ENCODE peak calls at places on chromosomes 3 and 15, in four cellular contexts. F, M, W and S are unnamed samples.

GRCh38 chr3:16286161-16286560 is 21.1 kb downstream of the OXNAD1 start:
- DNase-seq in F (no peak), M (no peak), W (no peak), S (no peak)

GRCh38 chr3:69433016-69433937 is 47.4 kb upstream of the FRMD4B start:
- DNase-seq in F (no peak), M (no peak), W (no peak), S (no peak)

GRCh38 chr15:49644364-49644794 is 23.5 kb downstream of the DTWD1 start:
- DNase-seq in F (no peak), M (no peak), W (no peak), S (no peak)

GRCh38 chr3:87309601-87310000 is 33.2 kb upstream of the POU1F1 start:
- DNase-seq in F (no peak), M (no peak), W (peak), S (peak)

GRCh38 chr3:117903226-117903625 is 1131.4 kb downstream of the IGSF11 start:
- DNase-seq in F (no peak), M (no peak), W (no peak), S (no peak)

GRCh38 chr3:182212479-182213076 is 500.9 kb downstream of the SOX2 start:
- DNase-seq in F (no peak), M (no peak), W (peak), S (peak)

GRCh38 chr3:84510007-84510406 is 448.8 kb upstream of the CADM2 start:
- DNase-seq in F (no peak), M (no peak), W (no peak), S (no peak)

GRCh38 chr15:98669638-98670037 is 21.3 kb downstream of the IGF1R start:
- DNase-seq in F (no peak), M (no peak), W (no peak), S (no peak)

GRCh38 chr15:42503822-42504221 is 8.4 kb downstream of the SNAP23 start:
- DNase-seq in F (no peak), M (no peak), W (no peak), S (no peak)

GRCh38 chr3:38127611-38128302 is 9.2 kb downstream of the ACAA1 start:
- DNase-seq in F (no peak), M (no peak), W (no peak), S (no peak)

GRCh38 chr3:37996785-37997301 is 6.3 kb downstream of the VILL start:
- DNase-seq in F (peak), M (peak), W (peak), S (peak)

GRCh38 chr3:3015472-3016089 is 94.6 kb downstream of the IL5RA start:
- DNase-seq in F (no peak), M (no peak), W (peak), S (no peak)

GRCh38 chr3:152105446-152105845 is 163.3 kb upstream of the MBNL1 start:
- DNase-seq in F (no peak), M (no peak), W (peak), S (no peak)

GRCh38 chr3:13016083-13016725 is 57.0 kb downstream of the IQSEC1 start:
- DNase-seq in F (no peak), M (no peak), W (no peak), S (no peak)

GRCh38 chr3:16846373-16847078 is 38.2 kb upstream of the PLCL2 start:
- DNase-seq in F (no peak), M (no peak), W (no peak), S (no peak)

GRCh38 chr3:24145981-24146822 is 201.1 kb downstream of the NR1D2 start:
- DNase-seq in F (no peak), M (no peak), W (peak), S (no peak)

GRCh38 chr15:94683912-94684311 is 452.6 kb downstream of the MCTP2 start:
- DNase-seq in F (no peak), M (no peak), W (no peak), S (no peak)

GRCh38 chr3:36434682-36435426 is 54.5 kb downstream of the STAC start:
- DNase-seq in F (no peak), M (no peak), W (no peak), S (no peak)

GRCh38 chr15:75542386-75542797 is 36.7 kb downstream of the PTPN9 start:
- DNase-seq in F (no peak), M (no peak), W (no peak), S (no peak)

GRCh38 chr15:36599824-36600365 is 20.5 kb downstream of the CDIN1 start:
- DNase-seq in F (no peak), M (no peak), W (no peak), S (no peak)

GRCh38 chr3:45994661-45995369 is 809 bp downstream of the FYCO1 start:
- DNase-seq in F (no peak), M (peak), W (no peak), S (peak)

GRCh38 chr3:39804951-39805350 is 4.5 kb upstream of the MYRIP start:
- DNase-seq in F (no peak), M (no peak), W (no peak), S (no peak)

GRCh38 chr3:120909602-120909878 is 1.5 kb downstream of the STXBP5L start:
- DNase-seq in F (peak), M (peak), W (no peak), S (no peak)

GRCh38 chr3:7226393-7226792 is 365.5 kb downstream of the GRM7 start:
- DNase-seq in F (no peak), M (no peak), W (no peak), S (no peak)

GRCh38 chr3:32384938-32385337 is 6.7 kb upstream of the CMTM7 start:
- DNase-seq in F (peak), M (no peak), W (peak), S (no peak)

GRCh38 chr3:111923095-111923771 is 55.6 kb upstream of the ABHD10 start:
- DNase-seq in F (no peak), M (no peak), W (peak), S (no peak)

GRCh38 chr3:195250473-195251251 is 20.3 kb downstream of the XXYLT1 start:
- DNase-seq in F (no peak), M (peak), W (no peak), S (no peak)

GRCh38 chr3:121662742-121663141 is 2.0 kb upstream of the HCLS1 start:
- DNase-seq in F (no peak), M (no peak), W (no peak), S (no peak)

GRCh38 chr3:183439510-183439909 is 11.1 kb upstream of the MCF2L2 start:
- DNase-seq in F (no peak), M (no peak), W (no peak), S (no peak)

GRCh38 chr3:112767777-112768176 is 78.9 kb downstream of the CD200R1L start:
- DNase-seq in F (no peak), M (no peak), W (no peak), S (no peak)

GRCh38 chr3:50245831-50246516 is 10.0 kb downstream of the GNAI2 start:
- DNase-seq in F (peak), M (peak), W (peak), S (peak)

GRCh38 chr15:91469627-91470567 is 369.8 kb downstream of the SV2B start:
- DNase-seq in F (no peak), M (no peak), W (no peak), S (no peak)